ENCODE peak calls at places on chromosomes 11 and 22, in eight cellular contexts. A is AG09309, Z is upper lobe of right lung, U is brain microvascular endothelial cell, Q is stomach, K is epithelial cell of esophagus, G is lower leg skin, M is cardiac fibroblast. N is an unnamed sample.

GRCh38 chr11:112885744-112886706 is 75.2 kb upstream of the NCAM1 start:
- DNase-seq in A (no peak), U (no peak), M (no peak), Z (no peak), G (no peak), K (peak), Q (no peak), N (no peak)

GRCh38 chr22:48263791-48264351 is 1501.4 kb downstream of the TBC1D22A start:
- DNase-seq in Z (no peak), A (no peak), K (no peak), M (no peak), U (no peak), G (no peak), Q (peak), N (no peak)

GRCh38 chr11:4606231-4607015 is 1.6 kb downstream of the TRIM68 start:
- DNase-seq in G (no peak), A (peak), M (peak), Q (no peak), Z (no peak), K (peak), U (no peak), N (peak)

GRCh38 chr11:9726313-9727022 is 62.6 kb downstream of the SWAP70 start:
- DNase-seq in Z (no peak), G (no peak), Q (no peak), K (peak), U (peak), A (peak), M (no peak), N (peak)

GRCh38 chr11:70024773-70025045 is 53.4 kb upstream of the ANO1 start:
- DNase-seq in G (no peak), Z (no peak), M (no peak), Q (no peak), K (no peak), A (no peak), U (no peak), N (no peak)

GRCh38 chr11:119389611-119390254 is 8.2 kb upstream of the USP2 start:
- DNase-seq in G (no peak), M (no peak), A (no peak), U (no peak), Q (no peak), K (peak), Z (no peak), N (no peak)

GRCh38 chr11:27370374-27370773 is 7.4 kb upstream of the CCDC34 start:
- DNase-seq in Z (no peak), U (no peak), M (no peak), G (no peak), K (no peak), A (no peak), Q (no peak), N (no peak)

GRCh38 chr11:12482839-12483238 is 105.5 kb downstream of the PARVA start:
- DNase-seq in Z (no peak), K (no peak), Q (no peak), G (no peak), U (no peak), M (no peak), A (no peak), N (no peak)

GRCh38 chr11:109784536-109784935 is 308.7 kb upstream of the ZC3H12C start:
- DNase-seq in A (no peak), G (no peak), U (no peak), Z (no peak), Q (no peak), K (no peak), M (no peak), N (no peak)

GRCh38 chr11:109788969-109789490 is 304.2 kb upstream of the ZC3H12C start:
- DNase-seq in M (no peak), Q (no peak), U (no peak), G (no peak), K (no peak), A (no peak), Z (no peak), N (no peak)

GRCh38 chr11:109783842-109784241 is 309.4 kb upstream of the ZC3H12C start:
- DNase-seq in G (no peak), K (no peak), Q (no peak), Z (no peak), A (no peak), M (no peak), U (no peak), N (no peak)

GRCh38 chr11:109783017-109783416 is 310.2 kb upstream of the ZC3H12C start:
- DNase-seq in A (no peak), G (no peak), Q (no peak), M (no peak), Z (no peak), U (no peak), K (no peak), N (no peak)

DNA sequence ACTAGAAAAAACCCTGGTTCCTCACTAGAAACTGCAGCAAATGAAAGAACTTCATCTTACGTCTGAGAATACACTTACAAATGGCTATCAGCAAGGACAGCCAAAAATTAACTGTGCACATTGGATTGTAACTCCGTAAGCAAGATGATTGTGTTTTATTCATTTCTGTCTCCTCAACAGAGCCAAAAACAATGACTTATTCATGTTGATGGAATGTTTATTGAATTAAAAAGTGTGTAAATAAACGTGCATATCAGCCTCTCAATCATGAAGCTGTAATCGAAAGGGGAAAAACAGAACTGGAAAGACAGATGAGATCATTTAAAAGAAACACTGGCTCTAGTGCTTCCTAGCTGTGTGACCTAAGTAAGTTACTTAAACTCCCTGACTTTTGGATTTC is 307.5 kb upstream of the ZC3H12C start:
- DNase-seq in U (no peak), A (peak), M (peak), Z (no peak), Q (no peak), G (no peak), K (peak), N (peak)
- H3K4me3 ChIP-seq in U (no peak), A (no peak), M (no peak), Z (no peak), Q (no peak), G (no peak), K (no peak), N (peak)

DNA sequence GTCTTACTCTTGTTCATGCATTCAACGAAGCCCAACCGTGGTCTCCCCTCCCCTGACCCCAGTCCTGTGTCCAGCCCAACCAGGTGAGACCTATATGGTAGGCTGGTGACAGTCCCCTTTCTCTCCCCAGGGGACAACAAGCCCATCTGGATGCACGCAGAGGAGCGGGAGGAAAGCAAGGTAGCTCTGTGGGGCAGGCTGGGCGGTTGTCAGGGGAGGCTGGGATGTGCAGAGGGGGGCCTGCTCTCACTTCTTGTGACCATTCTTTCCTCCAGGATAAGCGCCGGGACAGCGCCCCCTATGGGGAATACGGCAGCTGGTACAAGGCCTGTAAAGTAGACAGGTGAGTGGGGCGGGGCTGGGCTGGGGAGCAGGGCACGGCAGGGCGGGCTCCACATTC is 3.5 kb upstream of the RAB1B start:
- DNase-seq in M (no peak), G (no peak), A (no peak), Z (no peak), K (peak), U (no peak), Q (peak), N (no peak)
- TF ChIP-seq CTCF in M (peak), G (no peak), A (peak), Z (peak), K (peak), U (peak), Q (no peak), N (peak)

GRCh38 chr22:23243006-23243573 is 62.8 kb downstream of the BCR start:
- DNase-seq in Z (no peak), K (no peak), A (no peak), U (no peak), Q (no peak), M (no peak), G (no peak), N (no peak)
- H3K4me3 ChIP-seq in Z (no peak), K (no peak), A (no peak), U (no peak), Q (no peak), M (no peak), G (no peak), N (no peak)

DNA sequence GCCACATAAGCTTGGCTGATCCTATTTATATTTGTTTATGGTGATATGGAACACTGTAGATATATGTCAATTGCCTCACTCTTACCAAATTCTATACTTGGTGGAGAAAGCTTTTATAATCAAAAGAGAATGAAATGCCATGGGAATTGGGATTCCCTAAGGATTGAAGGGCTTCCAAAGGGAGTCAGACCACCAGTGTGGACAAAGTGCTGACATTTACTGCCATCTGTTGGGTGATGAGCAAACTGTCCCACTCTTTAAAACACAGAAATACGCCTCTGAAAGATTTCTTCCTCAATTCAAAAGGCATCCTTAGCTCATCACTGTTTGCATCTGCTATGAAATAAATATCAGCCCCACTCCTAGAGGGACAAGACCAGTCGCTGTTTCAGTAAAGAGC is 7.1 kb downstream of the SLC1A2 start:
- DNase-seq in G (no peak), A (no peak), U (no peak), Q (no peak), Z (no peak), K (no peak), M (peak), N (peak)
- TF ChIP-seq CTCF in G (no peak), A (peak), U (peak), Q (no peak), Z (peak), K (peak), M (peak), N (peak)

GRCh38 chr11:59550368-59550841 is 39.1 kb downstream of the OR4D9 start:
- DNase-seq in K (peak), A (peak), M (peak), Z (peak), U (peak), G (peak), Q (peak), N (peak)

GRCh38 chr11:59550842-59551650 is 39.7 kb downstream of the OR4D9 start:
- DNase-seq in A (peak), G (peak), U (peak), Z (peak), Q (peak), M (peak), K (peak), N (peak)

GRCh38 chr11:59551651-59552521 is 40.5 kb downstream of the OR4D9 start:
- DNase-seq in M (peak), A (no peak), U (peak), G (peak), Q (no peak), K (peak), Z (no peak), N (peak)

GRCh38 chr11:59553323-59553722 is 42.0 kb downstream of the OR4D9 start:
- DNase-seq in K (no peak), Q (no peak), M (no peak), A (no peak), Z (no peak), G (no peak), U (no peak), N (no peak)

GRCh38 chr11:59552844-59553243 is 41.5 kb downstream of the OR4D9 start:
- DNase-seq in K (no peak), G (no peak), Q (no peak), Z (no peak), U (no peak), A (no peak), M (no peak), N (no peak)
- H3K4me3 ChIP-seq in K (no peak), G (no peak), Q (no peak), Z (no peak), U (no peak), A (no peak), M (no peak), N (no peak)

GRCh38 chr11:45210846-45211245 is 64.4 kb downstream of the PRDM11 start:
- DNase-seq in G (no peak), K (no peak), A (no peak), U (no peak), Z (no peak), Q (no peak), M (no peak), N (no peak)

GRCh38 chr11:45213316-45213665 is 66.9 kb downstream of the PRDM11 start:
- DNase-seq in M (no peak), U (no peak), Z (no peak), K (no peak), G (no peak), Q (no peak), A (no peak), N (no peak)

GRCh38 chr11:45213717-45214116 is 67.3 kb downstream of the PRDM11 start:
- DNase-seq in Q (no peak), U (no peak), K (no peak), G (no peak), M (no peak), Z (no peak), A (no peak), N (no peak)

GRCh38 chr11:45211732-45212131 is 65.3 kb downstream of the PRDM11 start:
- DNase-seq in Z (no peak), A (no peak), K (no peak), Q (no peak), G (no peak), U (no peak), M (no peak), N (no peak)

DNA sequence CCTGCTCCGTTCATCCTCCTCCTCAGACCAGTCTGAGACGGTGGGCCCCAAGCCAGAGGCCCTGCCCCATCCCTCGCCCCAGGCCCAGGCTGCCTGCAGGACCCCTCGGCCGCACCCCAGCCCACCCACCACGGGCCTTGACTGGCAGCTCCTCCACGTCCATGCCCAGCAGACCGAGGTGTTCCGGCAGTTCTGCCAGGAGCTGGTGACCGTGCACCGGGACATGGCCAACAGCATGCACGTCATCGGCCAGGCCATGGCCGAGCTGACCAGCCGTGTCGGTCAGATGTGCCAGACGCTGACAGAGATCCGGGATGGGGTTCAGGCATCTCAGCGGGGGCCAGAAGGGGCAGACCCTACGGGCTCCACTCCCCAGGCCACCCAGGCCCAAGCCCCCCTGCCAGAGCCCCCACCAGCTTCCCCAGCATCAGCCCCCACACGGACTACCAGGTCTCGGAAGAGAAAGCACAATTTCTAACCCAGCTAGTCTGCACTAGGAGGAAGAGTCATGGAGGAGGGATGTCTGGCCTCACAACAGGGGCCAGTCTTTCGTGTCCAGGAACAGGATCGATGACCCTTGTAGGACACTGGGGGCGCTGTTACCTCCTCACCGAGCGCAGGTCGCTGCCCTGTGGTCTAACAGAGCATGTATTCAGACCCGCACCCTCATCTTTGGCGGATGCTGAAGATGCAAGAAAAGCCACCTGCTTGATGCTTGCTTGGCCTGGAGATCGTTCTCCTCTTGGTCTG is 66.3 kb downstream of the PRDM11 start:
- DNase-seq in U (no peak), M (no peak), A (no peak), K (no peak), G (no peak), Z (no peak), Q (no peak), N (no peak)
- TF ChIP-seq CTCF in U (peak), M (no peak), A (no peak), K (no peak), G (no peak), Z (no peak), Q (no peak), N (no peak)

GRCh38 chr11:126751242-126751641 is 249.3 kb downstream of the KIRREL3 start:
- DNase-seq in Q (no peak), A (no peak), G (no peak), Z (no peak), K (no peak), M (no peak), U (no peak), N (peak)
- H3K4me3 ChIP-seq in Q (no peak), A (no peak), G (no peak), Z (no peak), K (no peak), M (no peak), U (no peak), N (no peak)

GRCh38 chr11:17013548-17014320 is 480 bp downstream of the PLEKHA7 start:
- DNase-seq in U (no peak), M (no peak), Z (peak), G (no peak), A (no peak), K (peak), Q (peak), N (no peak)

GRCh38 chr11:17012712-17013547 is 1.3 kb downstream of the PLEKHA7 start:
- DNase-seq in G (no peak), Z (peak), K (peak), A (peak), U (peak), M (peak), Q (peak), N (peak)

GRCh38 chr11:17014321-17014773 is at the start of gene PLEKHA7:
- DNase-seq in Q (peak), M (no peak), G (no peak), K (no peak), A (no peak), Z (peak), U (no peak), N (no peak)

GRCh38 chr11:17015639-17016125 is 1.5 kb upstream of the PLEKHA7 start:
- DNase-seq in Q (no peak), Z (no peak), A (no peak), K (no peak), G (no peak), M (peak), U (no peak), N (no peak)

GRCh38 chr11:17014774-17015638 is 792 bp upstream of the PLEKHA7 start:
- DNase-seq in U (peak), G (no peak), A (no peak), K (peak), M (peak), Q (peak), Z (no peak), N (peak)
- TF ChIP-seq CTCF in U (peak), G (no peak), A (no peak), K (peak), M (peak), Q (peak), Z (peak), N (no peak)

N was measured in fibroblast of the aortic adventitia.